ENCODE peak calls at places on chromosomes 1 and 21, in eight cellular contexts. One of them, this sample, is unnamed.

GRCh38 chr1:40974945-40975344 is 4.6 kb upstream of the CTPS1 start:
- DNase-seq in EH: no peak
- DNase-seq in iris pigment epithelial cell: no peak
- DNase-seq in GM19239: no peak
- DNase-seq in NCI-H1105: no peak
- DNase-seq in naive thymus-derived CD8-positive, alpha-beta T cell: no peak
- DNase-seq in cardiac muscle cell: no peak
- DNase-seq in colonic mucosa: no peak
- DNase-seq in this sample: no peak

GRCh38 chr1:176949033-176949662 is 215.4 kb downstream of the ASTN1 start:
- DNase-seq in iris pigment epithelial cell: peak
- DNase-seq in cardiac muscle cell: peak
- DNase-seq in EH: peak
- DNase-seq in colonic mucosa: peak
- DNase-seq in NCI-H1105: no peak
- DNase-seq in GM19239: peak
- DNase-seq in naive thymus-derived CD8-positive, alpha-beta T cell: no peak
- DNase-seq in this sample: peak

GRCh38 chr21:33299181-33299752 is 25.5 kb upstream of the IFNAR1 start:
- DNase-seq in NCI-H1105: no peak
- DNase-seq in colonic mucosa: peak
- DNase-seq in iris pigment epithelial cell: no peak
- DNase-seq in EH: no peak
- DNase-seq in cardiac muscle cell: no peak
- DNase-seq in naive thymus-derived CD8-positive, alpha-beta T cell: peak
- DNase-seq in GM19239: peak
- DNase-seq in this sample: peak

GRCh38 chr1:20981903-20982695 is 194.6 kb downstream of the EIF4G3 start:
- DNase-seq in NCI-H1105: no peak
- DNase-seq in colonic mucosa: no peak
- DNase-seq in naive thymus-derived CD8-positive, alpha-beta T cell: no peak
- DNase-seq in EH: peak
- DNase-seq in GM19239: no peak
- DNase-seq in iris pigment epithelial cell: peak
- DNase-seq in cardiac muscle cell: peak
- DNase-seq in this sample: no peak

GRCh38 chr1:87024936-87025537 is 110.6 kb downstream of the HS2ST1 start:
- DNase-seq in EH: peak
- DNase-seq in naive thymus-derived CD8-positive, alpha-beta T cell: no peak
- DNase-seq in NCI-H1105: peak
- DNase-seq in cardiac muscle cell: peak
- DNase-seq in GM19239: no peak
- DNase-seq in colonic mucosa: no peak
- DNase-seq in iris pigment epithelial cell: peak
- DNase-seq in this sample: no peak

GRCh38 chr1:51484591-51484990 is 34.5 kb downstream of the EPS15 start:
- DNase-seq in cardiac muscle cell: no peak
- DNase-seq in GM19239: no peak
- DNase-seq in colonic mucosa: no peak
- DNase-seq in naive thymus-derived CD8-positive, alpha-beta T cell: no peak
- DNase-seq in EH: peak
- DNase-seq in iris pigment epithelial cell: peak
- DNase-seq in NCI-H1105: no peak
- DNase-seq in this sample: no peak

GRCh38 chr1:53324321-53324720 is 3.5 kb downstream of the LRP8 start:
- DNase-seq in GM19239: no peak
- DNase-seq in NCI-H1105: no peak
- DNase-seq in EH: no peak
- DNase-seq in colonic mucosa: no peak
- DNase-seq in cardiac muscle cell: no peak
- DNase-seq in iris pigment epithelial cell: no peak
- DNase-seq in naive thymus-derived CD8-positive, alpha-beta T cell: no peak
- DNase-seq in this sample: no peak

GRCh38 chr1:91189096-91189495 is 167.3 kb upstream of the ZNF644 start:
- DNase-seq in NCI-H1105: no peak
- DNase-seq in GM19239: no peak
- DNase-seq in cardiac muscle cell: no peak
- DNase-seq in naive thymus-derived CD8-positive, alpha-beta T cell: no peak
- DNase-seq in EH: no peak
- DNase-seq in colonic mucosa: no peak
- DNase-seq in iris pigment epithelial cell: no peak
- DNase-seq in this sample: no peak

GRCh38 chr1:100735244-100735643 is 15.7 kb downstream of the VCAM1 start:
- DNase-seq in colonic mucosa: no peak
- DNase-seq in cardiac muscle cell: no peak
- DNase-seq in iris pigment epithelial cell: no peak
- DNase-seq in naive thymus-derived CD8-positive, alpha-beta T cell: no peak
- DNase-seq in EH: no peak
- DNase-seq in NCI-H1105: peak
- DNase-seq in GM19239: no peak
- DNase-seq in this sample: no peak

GRCh38 chr1:24085546-24085945 is 26.4 kb downstream of the MYOM3 start:
- DNase-seq in colonic mucosa: no peak
- DNase-seq in GM19239: no peak
- DNase-seq in cardiac muscle cell: peak
- DNase-seq in naive thymus-derived CD8-positive, alpha-beta T cell: no peak
- DNase-seq in iris pigment epithelial cell: peak
- DNase-seq in NCI-H1105: no peak
- DNase-seq in EH: peak
- DNase-seq in this sample: no peak

GRCh38 chr1:205711105-205712048 is 31.1 kb upstream of the SLC45A3 start:
- DNase-seq in cardiac muscle cell: peak
- DNase-seq in EH: peak
- DNase-seq in colonic mucosa: peak
- DNase-seq in iris pigment epithelial cell: peak
- DNase-seq in NCI-H1105: peak
- DNase-seq in GM19239: peak
- DNase-seq in naive thymus-derived CD8-positive, alpha-beta T cell: peak
- DNase-seq in this sample: no peak

GRCh38 chr1:58779059-58779754 is 4.6 kb downstream of the JUN start:
- DNase-seq in GM19239: no peak
- DNase-seq in NCI-H1105: no peak
- DNase-seq in naive thymus-derived CD8-positive, alpha-beta T cell: no peak
- DNase-seq in colonic mucosa: no peak
- DNase-seq in iris pigment epithelial cell: peak
- DNase-seq in EH: no peak
- DNase-seq in cardiac muscle cell: no peak
- DNase-seq in this sample: no peak

GRCh38 chr1:92168657-92169056 is 49.1 kb upstream of the C1orf146 start:
- DNase-seq in cardiac muscle cell: no peak
- DNase-seq in iris pigment epithelial cell: peak
- DNase-seq in naive thymus-derived CD8-positive, alpha-beta T cell: no peak
- DNase-seq in GM19239: no peak
- DNase-seq in EH: no peak
- DNase-seq in NCI-H1105: no peak
- DNase-seq in colonic mucosa: no peak
- DNase-seq in this sample: no peak

GRCh38 chr1:31374511-31375196 is 1.8 kb upstream of the FABP3 start:
- DNase-seq in colonic mucosa: no peak
- DNase-seq in NCI-H1105: no peak
- DNase-seq in EH: peak
- DNase-seq in iris pigment epithelial cell: peak
- DNase-seq in naive thymus-derived CD8-positive, alpha-beta T cell: no peak
- DNase-seq in cardiac muscle cell: peak
- DNase-seq in GM19239: no peak
- DNase-seq in this sample: no peak

GRCh38 chr1:16095447-16095846 is 22.0 kb upstream of the FAM131C start:
- DNase-seq in cardiac muscle cell: no peak
- DNase-seq in iris pigment epithelial cell: no peak
- DNase-seq in GM19239: no peak
- DNase-seq in naive thymus-derived CD8-positive, alpha-beta T cell: no peak
- DNase-seq in EH: no peak
- DNase-seq in colonic mucosa: no peak
- DNase-seq in NCI-H1105: no peak
- DNase-seq in this sample: no peak

GRCh38 chr1:19067187-19067911 is 110.9 kb upstream of the IFFO2 start:
- DNase-seq in cardiac muscle cell: no peak
- DNase-seq in EH: peak
- DNase-seq in GM19239: no peak
- DNase-seq in colonic mucosa: peak
- DNase-seq in naive thymus-derived CD8-positive, alpha-beta T cell: no peak
- DNase-seq in iris pigment epithelial cell: no peak
- DNase-seq in NCI-H1105: peak
- DNase-seq in this sample: no peak

GRCh38 chr1:246460411-246460810 is 46.7 kb downstream of the SMYD3 start:
- DNase-seq in iris pigment epithelial cell: no peak
- DNase-seq in naive thymus-derived CD8-positive, alpha-beta T cell: no peak
- DNase-seq in GM19239: no peak
- DNase-seq in EH: no peak
- DNase-seq in colonic mucosa: no peak
- DNase-seq in cardiac muscle cell: peak
- DNase-seq in NCI-H1105: no peak
- DNase-seq in this sample: no peak

This sample was measured in GM12892.